ENCODE peak calls at places on chromosomes 3 and 15, in four cellular contexts. L is fibroblast of lung, E is neural progenitor cell, P is HepG2. Z is an unnamed sample.

GRCh38 chr3:8868996-8869395 is 94.3 kb downstream of the RAD18 start:
- DNase-seq in L (no peak), E (no peak), P (no peak), Z (no peak)

GRCh38 chr3:31432897-31433678 is 99.6 kb upstream of the STT3B start:
- DNase-seq in P (no peak), E (no peak), L (peak; percentile 21), Z (no peak)

GRCh38 chr15:86155551-86155950 is 75.9 kb downstream of the AGBL1 start:
- DNase-seq in E (no peak), P (no peak), L (no peak), Z (no peak)

GRCh38 chr3:141738636-141739363 is 702 bp downstream of the RNF7 start:
- DNase-seq in E (peak; percentile 41), L (peak; percentile 57), P (no peak), Z (peak; percentile 44)

GRCh38 chr15:85762756-85763127 is 32.0 kb downstream of the KLHL25 start:
- DNase-seq in E (no peak), L (no peak), P (no peak), Z (no peak)

GRCh38 chr3:15903776-15904720 is 106.3 kb upstream of the ANKRD28 start:
- DNase-seq in L (no peak), P (no peak), E (no peak), Z (no peak)

GRCh38 chr3:9302425-9303181 is 53.2 kb upstream of the SRGAP3 start:
- DNase-seq in P (peak; percentile 64), E (peak; percentile 94), L (peak; percentile 74), Z (peak; percentile 71)

GRCh38 chr15:41695750-41696436 is 35.7 kb downstream of the MGA start:
- DNase-seq in P (peak; percentile 18), E (no peak), L (peak; percentile 71), Z (no peak)

GRCh38 chr15:83305696-83306291 is 21.3 kb upstream of the BNC1 start:
- DNase-seq in L (no peak), P (peak; percentile 33), E (peak; percentile 65), Z (no peak)

DNA sequence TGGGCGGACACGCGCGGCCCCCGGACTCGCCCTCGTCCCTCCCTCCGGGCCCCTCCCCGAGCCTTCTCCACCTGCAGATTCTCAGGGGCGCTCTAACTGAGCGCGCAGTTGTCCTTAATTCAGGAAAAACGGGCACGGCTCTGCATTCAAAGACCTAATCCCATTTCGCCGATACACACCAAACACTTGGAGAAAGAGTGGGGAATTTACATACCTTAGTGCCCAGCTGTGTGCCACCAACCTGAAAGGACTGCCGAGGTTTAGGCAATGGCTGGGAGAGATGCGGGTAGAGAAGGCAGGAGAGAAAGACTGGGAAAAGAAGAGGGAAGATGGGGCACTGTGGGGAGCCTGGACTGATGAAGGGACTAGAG is 21.8 kb downstream of the IGDCC3 start:
- DNase-seq in P (no peak), L (no peak), E (peak; percentile 81), Z (no peak)
- TF ChIP-seq EZH2 in P (no peak), L (peak; percentile 84), E (no peak), Z (no peak)

GRCh38 chr3:65182682-65183081 is 494.9 kb upstream of the ADAMTS9 start:
- DNase-seq in P (no peak), L (no peak), E (no peak), Z (no peak)

GRCh38 chr3:65178703-65179102 is 490.9 kb upstream of the ADAMTS9 start:
- DNase-seq in P (no peak), E (no peak), L (peak; percentile 20), Z (peak; percentile 50)

GRCh38 chr3:65177879-65178484 is 490.2 kb upstream of the ADAMTS9 start:
- DNase-seq in E (no peak), L (peak; percentile 7), P (no peak), Z (no peak)

GRCh38 chr3:65182085-65182484 is 494.3 kb upstream of the ADAMTS9 start:
- DNase-seq in L (no peak), E (no peak), P (no peak), Z (no peak)

GRCh38 chr3:65181397-65181871 is 493.6 kb upstream of the ADAMTS9 start:
- DNase-seq in P (no peak), E (no peak), L (no peak), Z (no peak)
- H3K27ac ChIP-seq in P (no peak overlapping the region), E (no peak overlapping the region), L (no peak overlapping the region), Z (no peak overlapping the region)

DNA sequence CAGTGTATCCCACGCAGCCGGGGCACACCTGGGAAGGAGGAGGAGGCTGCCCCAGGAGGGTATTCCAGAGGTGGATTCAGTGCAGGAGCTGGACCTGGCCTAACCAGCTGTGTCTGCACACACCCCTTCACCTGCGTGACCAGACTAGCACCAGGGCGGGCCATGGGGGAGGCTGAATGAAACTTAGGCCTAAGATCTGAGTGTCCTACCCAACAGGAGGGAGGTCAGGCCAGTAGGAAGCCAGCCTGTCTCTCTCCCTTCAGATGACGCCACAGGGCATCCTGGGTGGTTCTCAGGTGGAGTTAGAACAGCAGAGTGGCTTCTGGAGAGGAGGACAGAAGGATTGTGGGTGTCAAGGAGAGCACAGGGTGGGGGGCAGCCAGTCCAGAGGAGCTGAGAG is 3.4 kb upstream of the SEMA3F start:
- DNase-seq in P (no peak), E (no peak), L (no peak), Z (no peak)
- H3K9ac ChIP-seq in P (peak overlapping the region; percentile 58), E (no peak overlapping the region), L (no peak overlapping the region), Z (no peak overlapping the region)

DNA sequence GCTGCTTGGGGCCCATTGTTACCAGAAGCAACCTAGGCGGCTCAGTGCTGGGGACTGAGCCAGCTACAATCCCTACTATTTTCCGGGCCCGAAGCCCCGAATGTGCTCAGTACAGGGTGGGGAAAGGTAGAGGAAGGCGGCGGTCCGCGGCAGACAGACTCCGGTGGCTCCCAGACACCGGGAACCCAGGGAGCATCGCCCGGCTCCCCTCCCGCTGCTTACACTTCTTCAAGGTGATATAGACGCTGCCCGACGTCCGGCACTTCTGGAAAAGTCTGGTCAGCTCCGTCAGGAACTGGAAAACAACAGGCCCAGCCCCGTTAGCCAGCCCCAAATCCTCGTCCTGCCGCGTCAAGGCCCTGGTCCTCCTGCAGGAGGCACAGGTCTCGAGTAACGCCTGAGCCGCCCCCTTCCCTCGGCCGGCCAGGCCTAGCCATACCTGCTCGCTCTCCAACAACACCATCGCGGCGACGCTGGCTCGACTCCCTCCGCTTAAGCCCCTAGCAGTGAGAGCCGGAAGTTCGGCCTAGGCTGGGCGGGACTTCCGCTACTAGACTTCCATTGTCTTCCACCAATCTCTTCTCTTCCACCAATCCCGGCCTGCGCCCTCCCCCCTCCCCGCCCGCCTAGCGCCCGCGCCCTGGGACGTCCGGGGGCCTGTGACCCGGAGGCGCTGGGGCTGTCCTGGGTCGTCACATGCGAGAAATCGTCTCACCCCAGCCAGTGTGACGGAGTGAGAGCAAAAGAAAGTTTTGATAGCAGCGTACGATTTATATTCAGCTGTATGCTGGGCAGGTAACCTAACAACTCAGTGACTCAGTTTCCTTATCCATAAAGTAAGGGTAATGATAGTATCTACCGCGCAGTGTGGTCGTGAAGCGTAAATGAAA is at the start of gene SRP14:
- DNase-seq in L (peak; percentile 93), P (peak; percentile 91), E (peak; percentile 97), Z (peak; percentile 95)
- TF ChIP-seq EZH2 in L (no peak), P (no peak), E (no peak), Z (no peak)

DNA sequence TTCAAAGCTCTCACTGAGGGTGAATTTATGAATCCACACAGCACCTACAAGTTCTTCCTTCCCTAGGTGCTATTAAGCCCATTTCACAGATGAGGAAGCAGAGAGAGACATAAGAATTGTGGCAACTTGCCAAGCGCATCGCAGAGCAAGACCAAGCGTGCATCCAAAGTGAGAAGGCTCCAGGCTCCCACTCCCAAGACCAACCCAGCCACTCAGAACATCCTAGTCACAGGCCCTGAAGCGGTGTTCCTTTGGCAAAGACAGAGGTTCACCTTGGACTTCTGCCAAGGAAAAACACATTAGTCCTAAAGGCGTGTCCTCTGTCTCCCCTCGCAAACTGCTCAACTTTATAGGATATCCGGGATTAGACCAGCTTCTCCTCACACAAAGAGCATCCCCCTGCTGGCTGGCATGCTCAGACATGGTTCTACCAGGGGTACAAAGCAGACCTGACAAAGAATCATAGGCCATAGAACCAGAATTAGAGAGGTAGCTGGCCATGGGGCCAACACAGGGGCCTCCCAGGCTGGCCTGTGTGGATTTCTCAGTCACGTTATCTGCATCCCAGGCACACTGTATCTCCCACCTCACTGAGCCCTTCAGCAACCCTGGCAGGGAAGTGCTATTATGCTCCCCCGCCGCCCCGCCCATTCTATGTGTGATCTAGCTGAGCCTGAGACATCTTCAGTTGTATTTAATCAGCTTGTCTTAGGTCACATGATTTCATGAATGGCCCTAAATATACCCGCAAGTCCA is 160.2 kb downstream of the FOXP1 start:
- DNase-seq in P (no peak), L (peak; percentile 37), E (peak; percentile 13), Z (no peak)
- H3K27ac ChIP-seq in P (no peak overlapping the region), L (no peak overlapping the region), E (no peak overlapping the region), Z (no peak overlapping the region)

DNA sequence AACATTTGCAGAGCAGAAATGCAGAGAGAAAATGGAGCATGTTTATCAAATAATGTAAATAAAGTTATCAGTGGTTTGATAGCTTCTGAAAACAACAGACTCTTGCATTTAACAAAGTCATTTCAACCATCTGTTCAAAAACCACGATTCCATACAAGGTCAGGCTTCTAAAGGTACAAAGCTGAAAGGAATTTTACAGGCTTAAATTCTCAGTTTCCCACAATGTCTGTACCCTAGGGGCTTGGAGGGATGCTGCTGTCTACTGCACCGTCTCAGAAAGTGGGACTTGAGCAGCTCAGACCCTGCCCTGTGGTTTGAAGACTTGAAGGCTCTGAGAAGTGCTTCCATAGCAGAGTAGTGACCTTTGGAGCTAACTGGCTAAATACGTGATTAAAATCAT is 30.4 kb upstream of the TM4SF1 start:
- DNase-seq in P (peak; percentile 39), L (peak; percentile 56), E (no peak), Z (no peak)
- H3K9ac ChIP-seq in P (peak overlapping the region; percentile 28), L (no peak overlapping the region), E (no peak overlapping the region), Z (no peak overlapping the region)

GRCh38 chr3:60086811-60087210 is 1037.0 kb upstream of the CFAP20DC start:
- DNase-seq in E (no peak), L (peak; percentile 58), P (peak; percentile 1), Z (no peak)

GRCh38 chr3:60095511-60095910 is 1045.7 kb upstream of the CFAP20DC start:
- DNase-seq in P (no peak), L (no peak), E (no peak), Z (no peak)

GRCh38 chr3:60085649-60086048 is 1035.8 kb upstream of the CFAP20DC start:
- DNase-seq in L (no peak), E (no peak), P (no peak), Z (no peak)

GRCh38 chr3:60094392-60094947 is 1044.6 kb upstream of the CFAP20DC start:
- DNase-seq in E (no peak), L (no peak), P (no peak), Z (no peak)

GRCh38 chr3:60090536-60090935 is 1040.7 kb upstream of the CFAP20DC start:
- DNase-seq in P (no peak), L (no peak), E (no peak), Z (no peak)
- TF ChIP-seq EZH2 in P (no peak), L (no peak), E (no peak), Z (no peak)

GRCh38 chr15:88882745-88883144 is 12.6 kb downstream of the HAPLN3 start:
- DNase-seq in E (no peak), P (no peak), L (peak; percentile 39), Z (no peak)
- H3K27ac ChIP-seq in E (no peak overlapping the region), P (no peak overlapping the region), L (no peak overlapping the region), Z (no peak overlapping the region)

Z was measured in MM.1S.